ENCODE peak calls at places on chromosomes 5 and 9, in eight cellular contexts. One of them, this sample, is unnamed.

GRCh38 chr5:122137702-122138101 is 8.4 kb downstream of the ZNF474 start:
- DNase-seq in A549: no peak
- DNase-seq in K562: no peak
- DNase-seq in HCT116: no peak
- DNase-seq in H1: no peak
- DNase-seq in GM12878: no peak
- DNase-seq in SK-N-SH: no peak
- DNase-seq in NB4: no peak
- DNase-seq in this sample: no peak

GRCh38 chr5:78827725-78828124 is 157.4 kb downstream of the ARSB start:
- DNase-seq in A549: no peak
- DNase-seq in K562: no peak
- DNase-seq in HCT116: no peak
- DNase-seq in H1: no peak
- DNase-seq in GM12878: no peak
- DNase-seq in SK-N-SH: no peak
- DNase-seq in NB4: no peak
- DNase-seq in this sample: no peak

GRCh38 chr5:55821731-55822512 is 29.2 kb upstream of the IL31RA start:
- DNase-seq in A549: peak; percentile 49
- DNase-seq in K562: no peak
- DNase-seq in HCT116: no peak
- DNase-seq in H1: no peak
- DNase-seq in GM12878: no peak
- DNase-seq in SK-N-SH: peak; percentile 82
- DNase-seq in NB4: no peak
- DNase-seq in this sample: peak; percentile 59

GRCh38 chr5:58886315-58887207 is 303.7 kb downstream of the RAB3C start:
- DNase-seq in A549: peak; percentile 77
- DNase-seq in K562: peak; percentile 48
- DNase-seq in HCT116: peak; percentile 28
- DNase-seq in H1: peak; percentile 57
- DNase-seq in GM12878: no peak
- DNase-seq in SK-N-SH: peak; percentile 72
- DNase-seq in NB4: peak; percentile 74
- DNase-seq in this sample: peak; percentile 67

GRCh38 chr9:38015267-38015666 is 53.8 kb downstream of the SHB start:
- DNase-seq in A549: no peak
- DNase-seq in K562: no peak
- DNase-seq in HCT116: no peak
- DNase-seq in H1: no peak
- DNase-seq in GM12878: no peak
- DNase-seq in SK-N-SH: no peak
- DNase-seq in NB4: no peak
- DNase-seq in this sample: no peak

GRCh38 chr5:6190838-6191237 is 187.5 kb downstream of the MED10 start:
- DNase-seq in A549: no peak
- DNase-seq in K562: no peak
- DNase-seq in HCT116: no peak
- DNase-seq in H1: no peak
- DNase-seq in GM12878: no peak
- DNase-seq in SK-N-SH: no peak
- DNase-seq in NB4: no peak
- DNase-seq in this sample: peak; percentile 16

GRCh38 chr9:130268521-130269131 is 3.1 kb downstream of the HMCN2 start:
- DNase-seq in A549: no peak
- DNase-seq in K562: no peak
- DNase-seq in HCT116: no peak
- DNase-seq in H1: no peak
- DNase-seq in GM12878: no peak
- DNase-seq in SK-N-SH: peak; percentile 62
- DNase-seq in NB4: peak; percentile 66
- DNase-seq in this sample: peak; percentile 50

GRCh38 chr5:157384971-157385709 is 74.9 kb upstream of the NIPAL4 start:
- DNase-seq in A549: peak; percentile 55
- DNase-seq in K562: no peak
- DNase-seq in HCT116: no peak
- DNase-seq in H1: peak; percentile 51
- DNase-seq in GM12878: no peak
- DNase-seq in SK-N-SH: peak; percentile 72
- DNase-seq in NB4: no peak
- DNase-seq in this sample: no peak

GRCh38 chr9:133378408-133378962 is 2.3 kb downstream of the STKLD1 start:
- DNase-seq in A549: no peak
- DNase-seq in K562: no peak
- DNase-seq in HCT116: no peak
- DNase-seq in H1: no peak
- DNase-seq in GM12878: no peak
- DNase-seq in SK-N-SH: no peak
- DNase-seq in NB4: no peak
- DNase-seq in this sample: no peak

GRCh38 chr5:149455889-149456409 is 76.9 kb upstream of the IL17B start:
- DNase-seq in A549: no peak
- DNase-seq in K562: peak; percentile 84
- DNase-seq in HCT116: peak; percentile 90
- DNase-seq in H1: no peak
- DNase-seq in GM12878: no peak
- DNase-seq in SK-N-SH: no peak
- DNase-seq in NB4: no peak
- DNase-seq in this sample: no peak

GRCh38 chr9:89677696-89678393 is 73.0 kb downstream of the GADD45G start:
- DNase-seq in A549: no peak
- DNase-seq in K562: no peak
- DNase-seq in HCT116: no peak
- DNase-seq in H1: peak; percentile 85
- DNase-seq in GM12878: no peak
- DNase-seq in SK-N-SH: peak; percentile 63
- DNase-seq in NB4: no peak
- DNase-seq in this sample: peak; percentile 70

GRCh38 chr5:180173875-180174586 is 35.0 kb downstream of the RASGEF1C start:
- DNase-seq in A549: no peak
- DNase-seq in K562: no peak
- DNase-seq in HCT116: no peak
- DNase-seq in H1: no peak
- DNase-seq in GM12878: no peak
- DNase-seq in SK-N-SH: no peak
- DNase-seq in NB4: no peak
- DNase-seq in this sample: no peak

GRCh38 chr9:78054180-78054579 is 22.6 kb upstream of the GNAQ start:
- DNase-seq in A549: no peak
- DNase-seq in K562: no peak
- DNase-seq in HCT116: no peak
- DNase-seq in H1: no peak
- DNase-seq in GM12878: no peak
- DNase-seq in SK-N-SH: no peak
- DNase-seq in NB4: no peak
- DNase-seq in this sample: no peak

GRCh38 chr9:99713838-99714306 is 107.8 kb upstream of the NR4A3 start:
- DNase-seq in A549: no peak
- DNase-seq in K562: no peak
- DNase-seq in HCT116: no peak
- DNase-seq in H1: no peak
- DNase-seq in GM12878: no peak
- DNase-seq in SK-N-SH: no peak
- DNase-seq in NB4: no peak
- DNase-seq in this sample: no peak

GRCh38 chr9:110520120-110520701 is 59.3 kb downstream of the SVEP1 start:
- DNase-seq in A549: no peak
- DNase-seq in K562: no peak
- DNase-seq in HCT116: no peak
- DNase-seq in H1: no peak
- DNase-seq in GM12878: no peak
- DNase-seq in SK-N-SH: no peak
- DNase-seq in NB4: no peak
- DNase-seq in this sample: no peak

GRCh38 chr5:136033848-136034247 is 5.1 kb downstream of the TGFBI start:
- DNase-seq in A549: no peak
- DNase-seq in K562: no peak
- DNase-seq in HCT116: no peak
- DNase-seq in H1: no peak
- DNase-seq in GM12878: no peak
- DNase-seq in SK-N-SH: no peak
- DNase-seq in NB4: no peak
- DNase-seq in this sample: no peak

GRCh38 chr5:89293849-89294248 is 410.9 kb upstream of the MEF2C start:
- DNase-seq in A549: no peak
- DNase-seq in K562: no peak
- DNase-seq in HCT116: no peak
- DNase-seq in H1: no peak
- DNase-seq in GM12878: no peak
- DNase-seq in SK-N-SH: no peak
- DNase-seq in NB4: peak; percentile 74
- DNase-seq in this sample: no peak

GRCh38 chr9:33800886-33801285 is 5.5 kb downstream of the PRSS3 start:
- DNase-seq in A549: no peak
- DNase-seq in K562: no peak
- DNase-seq in HCT116: no peak
- DNase-seq in H1: no peak
- DNase-seq in GM12878: no peak
- DNase-seq in SK-N-SH: no peak
- DNase-seq in NB4: no peak
- DNase-seq in this sample: no peak

GRCh38 chr9:77284616-77285015 is 107.3 kb downstream of the VPS13A start:
- DNase-seq in A549: no peak
- DNase-seq in K562: no peak
- DNase-seq in HCT116: no peak
- DNase-seq in H1: no peak
- DNase-seq in GM12878: no peak
- DNase-seq in SK-N-SH: no peak
- DNase-seq in NB4: no peak
- DNase-seq in this sample: no peak

GRCh38 chr5:111810087-111810486 is 53.1 kb upstream of the NREP start:
- DNase-seq in A549: no peak
- DNase-seq in K562: no peak
- DNase-seq in HCT116: no peak
- DNase-seq in H1: no peak
- DNase-seq in GM12878: no peak
- DNase-seq in SK-N-SH: no peak
- DNase-seq in NB4: no peak
- DNase-seq in this sample: no peak

GRCh38 chr5:83701886-83702285 is 18.8 kb downstream of the HAPLN1 start:
- DNase-seq in A549: no peak
- DNase-seq in K562: no peak
- DNase-seq in HCT116: no peak
- DNase-seq in H1: no peak
- DNase-seq in GM12878: no peak
- DNase-seq in SK-N-SH: no peak
- DNase-seq in NB4: no peak
- DNase-seq in this sample: no peak

DNA sequence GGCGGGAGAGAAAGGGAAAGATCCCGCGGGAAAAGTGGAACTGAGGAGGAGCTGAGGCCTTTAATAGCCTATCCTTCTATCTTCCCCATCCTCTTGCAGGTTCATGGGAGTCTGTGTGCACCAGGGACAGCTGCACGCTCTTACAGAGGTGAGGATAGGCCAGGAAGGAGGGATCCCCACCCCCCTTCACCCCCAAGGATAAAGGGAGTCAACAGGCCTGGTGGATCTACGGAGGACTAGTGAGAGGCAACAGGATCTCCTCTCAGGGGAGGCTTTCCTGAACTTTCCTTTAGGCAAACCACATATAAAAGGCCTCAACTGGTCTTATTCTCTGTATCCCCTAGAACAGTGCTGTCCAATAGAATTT is 1.1 kb downstream of the TESK1 start:
- DNase-seq in A549: peak; percentile 23
- DNase-seq in K562: no peak
- DNase-seq in HCT116: no peak
- DNase-seq in H1: no peak
- DNase-seq in GM12878: no peak
- DNase-seq in SK-N-SH: peak; percentile 59
- DNase-seq in NB4: peak; percentile 39
- DNase-seq in this sample: no peak
- TF ChIP-seq MAX in A549: no peak
- TF ChIP-seq MAX in K562: no peak
- TF ChIP-seq MAX in HCT116: no peak
- TF ChIP-seq MAX in H1: no peak
- TF ChIP-seq MAX in GM12878: no peak
- TF ChIP-seq MAX in SK-N-SH: no peak
- TF ChIP-seq MAX in NB4: no peak
- TF ChIP-seq MAX in this sample: no peak

GRCh38 chr5:108432024-108432423 is 50.1 kb upstream of the FBXL17 start:
- DNase-seq in A549: no peak
- DNase-seq in K562: no peak
- DNase-seq in HCT116: no peak
- DNase-seq in H1: no peak
- DNase-seq in GM12878: no peak
- DNase-seq in SK-N-SH: no peak
- DNase-seq in NB4: no peak
- DNase-seq in this sample: no peak

GRCh38 chr5:108433600-108433999 is 51.7 kb upstream of the FBXL17 start:
- DNase-seq in A549: no peak
- DNase-seq in K562: no peak
- DNase-seq in HCT116: no peak
- DNase-seq in H1: no peak
- DNase-seq in GM12878: no peak
- DNase-seq in SK-N-SH: no peak
- DNase-seq in NB4: no peak
- DNase-seq in this sample: no peak

GRCh38 chr5:108430931-108431608 is 49.2 kb upstream of the FBXL17 start:
- DNase-seq in A549: no peak
- DNase-seq in K562: no peak
- DNase-seq in HCT116: no peak
- DNase-seq in H1: no peak
- DNase-seq in GM12878: no peak
- DNase-seq in SK-N-SH: no peak
- DNase-seq in NB4: no peak
- DNase-seq in this sample: no peak
- TF ChIP-seq MAX in A549: no peak
- TF ChIP-seq MAX in K562: no peak
- TF ChIP-seq MAX in HCT116: no peak
- TF ChIP-seq MAX in H1: no peak
- TF ChIP-seq MAX in GM12878: no peak
- TF ChIP-seq MAX in SK-N-SH: no peak
- TF ChIP-seq MAX in NB4: no peak
- TF ChIP-seq MAX in this sample: no peak

GRCh38 chr9:16824545-16825041 is 45.9 kb downstream of the BNC2 start:
- DNase-seq in A549: no peak
- DNase-seq in K562: no peak
- DNase-seq in HCT116: no peak
- DNase-seq in H1: no peak
- DNase-seq in GM12878: no peak
- DNase-seq in SK-N-SH: peak; percentile 39
- DNase-seq in NB4: peak; percentile 33
- DNase-seq in this sample: no peak
- TF ChIP-seq MAX in A549: no peak
- TF ChIP-seq MAX in K562: no peak
- TF ChIP-seq MAX in HCT116: no peak
- TF ChIP-seq MAX in H1: no peak
- TF ChIP-seq MAX in GM12878: no peak
- TF ChIP-seq MAX in SK-N-SH: no peak
- TF ChIP-seq MAX in NB4: no peak
- TF ChIP-seq MAX in this sample: no peak

DNA sequence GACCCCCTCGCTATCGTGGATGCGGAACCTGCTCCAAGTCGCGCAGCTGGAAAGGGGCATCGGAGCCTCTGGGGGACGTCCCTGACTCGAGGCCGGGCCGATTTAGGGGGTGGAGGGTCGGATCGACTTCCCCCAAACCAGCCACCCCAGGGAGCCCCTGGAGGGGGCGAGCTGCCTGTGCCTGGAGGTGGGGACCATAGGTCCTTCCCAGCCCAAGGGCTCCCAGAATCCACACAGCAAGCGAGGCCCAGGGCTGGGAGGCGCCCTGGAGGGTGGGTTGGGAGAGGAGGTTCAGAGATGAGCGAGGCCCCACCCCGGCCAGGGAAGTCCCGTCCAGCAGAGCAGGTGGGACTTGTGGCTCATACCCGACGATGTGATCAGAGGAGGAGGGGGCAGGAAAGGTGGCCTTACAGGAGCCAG is 147.6 kb downstream of the GAPVD1 start:
- DNase-seq in A549: no peak
- DNase-seq in K562: peak; percentile 44
- DNase-seq in HCT116: peak; percentile 86
- DNase-seq in H1: no peak
- DNase-seq in GM12878: no peak
- DNase-seq in SK-N-SH: no peak
- DNase-seq in NB4: peak; percentile 36
- DNase-seq in this sample: no peak
- TF ChIP-seq MAX in A549: no peak
- TF ChIP-seq MAX in K562: no peak
- TF ChIP-seq MAX in HCT116: no peak
- TF ChIP-seq MAX in H1: no peak
- TF ChIP-seq MAX in GM12878: no peak
- TF ChIP-seq MAX in SK-N-SH: no peak
- TF ChIP-seq MAX in NB4: no peak
- TF ChIP-seq MAX in this sample: no peak

This sample was measured in WTC11.